ENCODE peak calls at places on chromosome 15, in four cellular contexts. One of them, this sample, is unnamed.

GRCh38 chr15:85892232-85892631 is 97.5 kb upstream of the KLHL25 start:
- DNase-seq in MM.1S: no peak
- DNase-seq in GM23338: no peak
- DNase-seq in PC-3: no peak
- DNase-seq in this sample: no peak

GRCh38 chr15:46441294-46442062 is 806.6 kb downstream of the SQOR start:
- DNase-seq in MM.1S: no peak
- DNase-seq in GM23338: no peak
- DNase-seq in PC-3: peak; percentile 27
- DNase-seq in this sample: peak; percentile 23

GRCh38 chr15:40307421-40308165 is at the start of gene PLCB2:
- DNase-seq in MM.1S: no peak
- DNase-seq in GM23338: peak; percentile 68
- DNase-seq in PC-3: no peak
- DNase-seq in this sample: no peak

GRCh38 chr15:51771773-51772172 is 20.4 kb downstream of the TMOD2 start:
- DNase-seq in MM.1S: no peak
- DNase-seq in GM23338: no peak
- DNase-seq in PC-3: no peak
- DNase-seq in this sample: no peak

GRCh38 chr15:60392601-60392985 is 5.2 kb downstream of the ANXA2 start:
- DNase-seq in MM.1S: no peak
- DNase-seq in GM23338: peak; percentile 56
- DNase-seq in PC-3: peak; percentile 82
- DNase-seq in this sample: peak; percentile 57

GRCh38 chr15:38028869-38029268 is 94.4 kb downstream of the TMCO5A start:
- DNase-seq in MM.1S: no peak
- DNase-seq in GM23338: no peak
- DNase-seq in PC-3: peak; percentile 17
- DNase-seq in this sample: no peak

GRCh38 chr15:68787609-68788264 is 33.0 kb downstream of the ANP32A start:
- DNase-seq in MM.1S: no peak
- DNase-seq in GM23338: no peak
- DNase-seq in PC-3: no peak
- DNase-seq in this sample: peak; percentile 54

GRCh38 chr15:54803139-54803808 is 393.5 kb downstream of the RSL24D1 start:
- DNase-seq in MM.1S: peak; percentile 51
- DNase-seq in GM23338: no peak
- DNase-seq in PC-3: peak; percentile 52
- DNase-seq in this sample: no peak

GRCh38 chr15:74511583-74511982 is 29.4 kb upstream of the ARID3B start:
- DNase-seq in MM.1S: no peak
- DNase-seq in GM23338: no peak
- DNase-seq in PC-3: no peak
- DNase-seq in this sample: no peak

GRCh38 chr15:45242289-45242688 is 9.7 kb upstream of the SLC28A2 start:
- DNase-seq in MM.1S: no peak
- DNase-seq in GM23338: peak; percentile 32
- DNase-seq in PC-3: no peak
- DNase-seq in this sample: no peak

GRCh38 chr15:71708052-71708432 is 102.3 kb upstream of the NR2E3 start:
- DNase-seq in MM.1S: no peak
- DNase-seq in GM23338: no peak
- DNase-seq in PC-3: no peak
- DNase-seq in this sample: no peak

GRCh38 chr15:79442911-79443310 is 10.8 kb downstream of the MINAR1 start:
- DNase-seq in MM.1S: no peak
- DNase-seq in GM23338: peak; percentile 26
- DNase-seq in PC-3: no peak
- DNase-seq in this sample: no peak

GRCh38 chr15:52255008-52255407 is 40.6 kb downstream of the MYO5C start:
- DNase-seq in MM.1S: no peak
- DNase-seq in GM23338: no peak
- DNase-seq in PC-3: peak; percentile 49
- DNase-seq in this sample: no peak

GRCh38 chr15:92981333-92981732 is 81.2 kb downstream of the CHD2 start:
- DNase-seq in MM.1S: no peak
- DNase-seq in GM23338: no peak
- DNase-seq in PC-3: peak; percentile 94
- DNase-seq in this sample: no peak

GRCh38 chr15:57348081-57348480 is 28.2 kb upstream of the CGNL1 start:
- DNase-seq in MM.1S: no peak
- DNase-seq in GM23338: no peak
- DNase-seq in PC-3: no peak
- DNase-seq in this sample: no peak

GRCh38 chr15:57344282-57344681 is 32.0 kb upstream of the CGNL1 start:
- DNase-seq in MM.1S: no peak
- DNase-seq in GM23338: no peak
- DNase-seq in PC-3: no peak
- DNase-seq in this sample: no peak

GRCh38 chr15:57343018-57343417 is 33.3 kb upstream of the CGNL1 start:
- DNase-seq in MM.1S: no peak
- DNase-seq in GM23338: no peak
- DNase-seq in PC-3: no peak
- DNase-seq in this sample: no peak

GRCh38 chr15:57343526-57343925 is 32.8 kb upstream of the CGNL1 start:
- DNase-seq in MM.1S: no peak
- DNase-seq in GM23338: no peak
- DNase-seq in PC-3: no peak
- DNase-seq in this sample: no peak

DNA sequence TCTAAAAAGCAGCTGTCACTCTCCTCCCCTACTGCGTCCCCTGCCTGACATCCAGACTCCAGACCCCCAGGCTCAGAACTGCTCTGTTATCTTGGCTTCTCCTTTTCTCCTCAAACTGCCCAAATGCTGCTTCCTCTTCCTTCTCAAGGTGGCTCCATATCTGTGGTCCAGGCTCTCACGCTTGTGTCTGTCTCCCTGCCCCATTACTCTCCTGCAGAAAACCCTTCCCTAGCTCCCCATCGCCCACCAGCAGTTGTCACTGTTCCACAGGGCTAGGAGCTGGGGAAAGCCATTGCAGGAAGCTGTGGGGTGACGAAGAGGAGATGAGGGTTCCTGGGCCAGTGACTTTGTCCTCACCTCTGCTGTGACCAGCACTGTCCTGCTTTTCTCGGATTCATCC is 30.7 kb upstream of the CGNL1 start:
- DNase-seq in MM.1S: no peak
- DNase-seq in GM23338: peak; percentile 77
- DNase-seq in PC-3: peak; percentile 19
- DNase-seq in this sample: peak; percentile 54
- TF ChIP-seq CTCF in MM.1S: no peak
- TF ChIP-seq CTCF in GM23338: peak; percentile 62
- TF ChIP-seq CTCF in PC-3: peak; percentile 37
- TF ChIP-seq CTCF in this sample: peak; percentile 40

GRCh38 chr15:33067456-33067855 is 127.1 kb downstream of the FMN1 start:
- DNase-seq in MM.1S: no peak
- DNase-seq in GM23338: peak; percentile 69
- DNase-seq in PC-3: peak; percentile 69
- DNase-seq in this sample: no peak
- H3K9me2 ChIP-seq in MM.1S: no peaks in the 10 kb centered on the region
- H3K9me2 ChIP-seq in GM23338: peaks cover 7% of the 10 kb centered on the region
- H3K9me2 ChIP-seq in PC-3: no peaks in the 10 kb centered on the region
- H3K9me2 ChIP-seq in this sample: no peaks in the 10 kb centered on the region

GRCh38 chr15:57509121-57509520 is 82.6 kb upstream of the MYZAP start:
- DNase-seq in MM.1S: no peak
- DNase-seq in GM23338: peak; percentile 41
- DNase-seq in PC-3: no peak
- DNase-seq in this sample: no peak

GRCh38 chr15:57510647-57511046 is 81.1 kb upstream of the MYZAP start:
- DNase-seq in MM.1S: no peak
- DNase-seq in GM23338: no peak
- DNase-seq in PC-3: no peak
- DNase-seq in this sample: peak; percentile 37

GRCh38 chr15:57506422-57506821 is 85.3 kb upstream of the MYZAP start:
- DNase-seq in MM.1S: no peak
- DNase-seq in GM23338: peak; percentile 77
- DNase-seq in PC-3: no peak
- DNase-seq in this sample: peak; percentile 44

GRCh38 chr15:57507111-57507510 is 84.6 kb upstream of the MYZAP start:
- DNase-seq in MM.1S: no peak
- DNase-seq in GM23338: no peak
- DNase-seq in PC-3: no peak
- DNase-seq in this sample: no peak

GRCh38 chr15:57509965-57510364 is 81.7 kb upstream of the MYZAP start:
- DNase-seq in MM.1S: no peak
- DNase-seq in GM23338: no peak
- DNase-seq in PC-3: no peak
- DNase-seq in this sample: no peak
- TF ChIP-seq EZH2 in MM.1S: no peak
- TF ChIP-seq EZH2 in GM23338: no peak
- TF ChIP-seq EZH2 in PC-3: no peak
- TF ChIP-seq EZH2 in this sample: no peak

GRCh38 chr15:61856295-61856694 is 204.0 kb downstream of the VPS13C start:
- DNase-seq in MM.1S: no peak
- DNase-seq in GM23338: no peak
- DNase-seq in PC-3: no peak
- DNase-seq in this sample: no peak
- TF ChIP-seq CTCF in MM.1S: no peak
- TF ChIP-seq CTCF in GM23338: no peak
- TF ChIP-seq CTCF in PC-3: no peak
- TF ChIP-seq CTCF in this sample: no peak